ENCODE peak calls at places on chromosomes 12 and 14, in four cellular contexts. Y is lung, I is heart right ventricle, F is astrocyte. X is an unnamed sample.

GRCh38 chr14:31059152-31059924 is 33.2 kb upstream of the STRN3 start:
- DNase-seq in Y (peak), I (peak), F (peak), X (no peak)

GRCh38 chr14:94615254-94615653 is 3.1 kb downstream of the SERPINA3 start:
- DNase-seq in Y (no peak), I (no peak), F (no peak), X (no peak)

GRCh38 chr14:58701156-58701555 is 63.4 kb downstream of the DACT1 start:
- DNase-seq in Y (no peak), I (no peak), F (no peak), X (no peak)

GRCh38 chr12:89733579-89734201 is 25.1 kb upstream of the ATP2B1 start:
- DNase-seq in Y (no peak), I (no peak), F (peak), X (no peak)

GRCh38 chr12:52362118-52362726 is 5.1 kb downstream of the KRT85 start:
- DNase-seq in Y (no peak), I (no peak), F (no peak), X (no peak)

GRCh38 chr14:90781876-90782275 is 34.4 kb downstream of the TTC7B start:
- DNase-seq in Y (no peak), I (no peak), F (no peak), X (no peak)

GRCh38 chr12:107657133-107657532 is 28.5 kb upstream of the PWP1 start:
- DNase-seq in Y (no peak), I (no peak), F (no peak), X (no peak)

GRCh38 chr14:62002636-62003035 is 240.4 kb downstream of the SNAPC1 start:
- DNase-seq in Y (no peak), I (no peak), F (no peak), X (no peak)

GRCh38 chr12:1056390-1056789 is 65.4 kb downstream of the ERC1 start:
- DNase-seq in Y (no peak), I (no peak), F (no peak), X (no peak)

GRCh38 chr14:68780358-68781160 is 12.3 kb downstream of the ZFP36L1 start:
- DNase-seq in Y (peak), I (peak), F (peak), X (peak)

DNA sequence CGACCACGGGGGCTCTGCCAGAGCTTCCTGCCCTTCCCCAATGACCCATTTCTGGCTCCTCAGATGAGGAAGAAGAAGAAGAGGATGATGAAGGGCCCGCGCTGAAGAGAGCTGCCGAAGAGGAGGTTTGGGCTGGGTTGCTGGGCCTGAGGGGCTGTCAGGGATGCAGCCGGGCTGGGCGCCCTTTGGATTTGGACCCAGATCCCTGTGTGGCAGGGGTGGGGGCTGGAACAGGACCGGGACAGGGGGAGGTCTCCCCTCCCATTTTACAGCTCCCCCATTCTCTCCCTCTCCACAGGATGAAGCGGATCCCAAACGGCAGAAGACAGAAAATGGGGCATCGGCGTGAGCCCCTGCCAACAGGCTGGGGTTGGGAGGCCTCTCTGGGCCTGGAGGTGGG is 2.2 kb upstream of the LAG3 start:
- DNase-seq in Y (no peak), I (no peak), F (no peak), X (no peak)
- H3K27ac ChIP-seq in Y (no peak), I (no peak), F (no peak), X (no peak)

GRCh38 chr12:68331869-68332725 is at the start of gene MDM1:
- DNase-seq in Y (peak), I (peak), F (peak), X (peak)

GRCh38 chr12:68326720-68327119 is 5.4 kb downstream of the MDM1 start:
- DNase-seq in Y (no peak), I (no peak), F (no peak), X (no peak)

GRCh38 chr12:68324531-68324930 is 7.6 kb downstream of the MDM1 start:
- DNase-seq in Y (no peak), I (no peak), F (no peak), X (no peak)

GRCh38 chr12:68331500-68331868 is 678 bp downstream of the MDM1 start:
- DNase-seq in Y (no peak), I (no peak), F (no peak), X (no peak)

DNA sequence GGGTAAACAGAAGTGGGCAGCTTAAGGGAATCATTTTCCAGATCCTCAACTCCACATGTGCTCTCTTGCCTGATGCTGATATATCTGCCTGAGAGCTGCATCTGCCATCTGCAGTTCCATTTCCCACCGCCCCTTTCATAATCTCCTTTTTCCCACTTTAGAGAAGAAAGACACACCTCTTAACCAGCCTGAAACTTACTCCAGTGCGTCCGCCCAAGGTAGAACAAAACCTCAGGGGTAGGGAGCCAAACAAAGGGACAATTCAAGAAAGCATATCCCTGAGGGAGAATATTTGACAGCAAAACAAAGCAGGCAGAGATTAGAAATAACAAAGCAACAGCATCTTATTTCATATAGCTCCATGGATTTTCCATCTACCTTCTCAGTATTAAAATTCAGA is 4.3 kb downstream of the MDM1 start:
- DNase-seq in Y (no peak), I (no peak), F (no peak), X (no peak)
- H3K27ac ChIP-seq in Y (no peak), I (no peak), F (no peak), X (no peak)

GRCh38 chr12:53751336-53752191 is at the start of gene CISTR:
- DNase-seq in Y (peak), I (peak), F (no peak), X (no peak)

GRCh38 chr12:53754196-53754595 is 2.4 kb upstream of the CISTR start:
- DNase-seq in Y (no peak), I (no peak), F (no peak), X (no peak)

GRCh38 chr12:53752192-53752601 is 418 bp upstream of the CISTR start:
- DNase-seq in Y (no peak), I (no peak), F (no peak), X (no peak)

GRCh38 chr12:53750812-53751335 is 905 bp downstream of the CISTR start:
- DNase-seq in Y (no peak), I (peak), F (peak), X (no peak)

GRCh38 chr12:53752651-53753050 is 872 bp upstream of the CISTR start:
- DNase-seq in Y (no peak), I (no peak), F (no peak), X (no peak)
- H3K27ac ChIP-seq in Y (no peak), I (no peak), F (no peak), X (no peak)

GRCh38 chr12:10170199-10170598 is 1.7 kb downstream of the OLR1 start:
- DNase-seq in Y (no peak), I (no peak), F (no peak), X (no peak)
- H3K27ac ChIP-seq in Y (no peak), I (no peak), F (no peak), X (peak)

GRCh38 chr12:24854908-24855307 is 94.0 kb downstream of the BCAT1 start:
- DNase-seq in Y (no peak), I (no peak), F (peak), X (no peak)
- H3K27ac ChIP-seq in Y (no peak), I (no peak), F (peak), X (no peak)

DNA sequence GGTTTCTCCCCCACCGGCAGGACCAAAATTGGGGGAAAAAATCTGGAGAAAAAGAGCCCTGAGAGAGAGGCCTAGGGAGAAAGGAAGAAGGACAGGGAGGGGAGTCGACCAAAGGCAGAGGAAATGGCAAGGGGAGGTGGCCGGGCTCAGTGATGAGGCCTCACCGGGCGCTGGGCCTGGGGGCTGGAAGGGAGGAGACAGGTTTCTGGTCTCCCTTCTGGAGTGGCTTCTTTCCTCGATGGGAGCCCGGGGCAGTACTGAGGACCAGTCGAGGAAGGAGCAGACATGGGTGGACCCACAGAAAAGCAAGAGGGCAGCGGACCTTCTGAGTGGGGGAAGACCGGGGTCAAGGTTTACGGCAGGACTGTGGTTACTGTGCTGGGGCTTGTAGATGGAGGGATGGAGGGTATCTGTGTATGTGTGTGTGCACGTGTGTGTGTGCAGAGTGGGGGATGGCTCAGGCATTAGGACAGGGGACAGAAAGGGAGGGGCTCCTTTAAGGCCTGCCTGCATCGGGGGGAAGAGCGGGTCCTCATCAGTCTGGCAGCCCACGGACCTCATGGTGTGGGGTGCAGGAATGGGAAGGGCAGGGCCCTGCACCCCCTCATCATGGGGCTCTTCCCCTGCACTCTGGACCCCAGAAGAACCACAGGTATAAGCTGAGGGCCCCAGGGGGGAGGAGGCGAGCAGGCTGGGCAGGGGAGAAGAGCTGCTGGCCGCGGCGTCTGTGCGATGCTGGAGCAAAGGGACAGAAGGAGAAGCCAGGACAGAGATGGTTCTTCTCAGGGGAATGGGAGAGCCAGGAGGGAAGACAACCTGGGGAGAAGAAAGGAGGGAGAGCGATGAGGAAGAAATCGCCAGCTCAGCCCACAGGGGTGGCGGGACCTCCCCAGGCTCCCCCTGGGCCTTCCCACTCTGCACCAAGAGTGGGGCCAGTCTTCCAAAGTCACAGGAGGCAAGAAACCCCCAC is 15.1 kb upstream of the RPLP0 start:
- DNase-seq in Y (no peak), I (no peak), F (no peak), X (no peak)
- H3K27ac ChIP-seq in Y (no peak), I (no peak), F (no peak), X (no peak)

GRCh38 chr14:100241279-100241678 is 2.3 kb downstream of the YY1 start:
- DNase-seq in Y (no peak), I (no peak), F (no peak), X (no peak)
- H3K27ac ChIP-seq in Y (peak), I (peak), F (peak), X (no peak)

DNA sequence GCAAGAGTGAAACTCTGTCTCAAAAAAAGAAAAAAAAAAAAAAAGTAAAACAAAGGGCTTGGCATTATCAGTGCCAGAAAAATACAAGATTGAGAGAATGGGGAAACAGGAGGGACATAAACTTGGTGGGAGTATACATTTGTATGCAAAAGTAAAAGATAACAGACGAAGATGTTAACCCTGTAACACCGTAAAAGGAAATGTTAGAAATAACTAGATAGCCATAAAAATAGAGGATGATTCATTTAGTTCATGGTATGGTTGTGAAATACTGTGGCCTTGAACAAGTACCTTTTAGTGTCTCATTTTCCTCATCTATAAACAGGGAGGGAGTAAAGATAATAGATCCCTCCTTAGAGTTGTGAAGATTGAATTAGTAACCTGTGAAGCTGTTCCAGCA is 33.3 kb downstream of the ATP2A2 start:
- DNase-seq in Y (no peak), I (no peak), F (peak), X (no peak)
- H3K27ac ChIP-seq in Y (peak), I (no peak), F (peak), X (no peak)

DNA sequence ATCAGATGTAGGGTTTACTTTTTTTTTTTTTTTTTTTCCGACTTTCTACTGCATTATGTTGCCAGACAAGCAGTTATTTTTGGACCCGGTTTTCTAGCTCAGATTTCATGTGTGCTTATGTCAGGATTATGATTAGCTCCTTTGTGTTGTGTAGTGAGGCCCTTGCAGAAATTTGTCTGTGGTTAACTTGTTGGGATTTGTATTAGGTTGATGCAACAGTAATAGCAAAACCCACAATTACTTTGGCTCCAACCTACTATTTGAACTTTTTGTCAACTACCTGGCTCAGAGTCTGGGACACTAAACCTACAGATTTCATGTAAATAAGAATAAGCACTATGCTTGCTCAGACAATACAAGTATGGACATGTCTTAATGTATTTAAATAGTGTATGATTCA is 44.1 kb upstream of the KCNJ8 start:
- DNase-seq in Y (no peak), I (no peak), F (peak), X (no peak)
- H3K27ac ChIP-seq in Y (peak), I (no peak), F (no peak), X (no peak)